ENCODE peak calls at places on chromosome 2, in seven cellular contexts. N, U, F, L, G, M and A are unnamed samples.

GRCh38 chr2:196331143-196331542 is 159.8 kb upstream of the STK17B start:
- DNase-seq in N (no peak), U (no peak), F (no peak), G (no peak), M (no peak), L (peak), A (no peak)

GRCh38 chr2:159557437-159558034 is 58.8 kb downstream of the BAZ2B start:
- DNase-seq in N (no peak), G (no peak), L (no peak), M (peak), F (no peak), U (no peak), A (peak)

GRCh38 chr2:160561551-160562280 is 68.1 kb upstream of the RBMS1 start:
- DNase-seq in L (peak), F (no peak), N (no peak), M (no peak), G (no peak), U (no peak), A (no peak)

GRCh38 chr2:84467389-84467788 is 8.3 kb upstream of the SUCLG1 start:
- DNase-seq in F (no peak), L (no peak), G (no peak), N (no peak), M (no peak), U (no peak), A (no peak)

GRCh38 chr2:121502781-121503180 is 27.9 kb upstream of the RNU4ATAC start:
- DNase-seq in G (no peak), U (no peak), N (no peak), M (no peak), F (no peak), L (no peak), A (no peak)

GRCh38 chr2:61426267-61426897 is 44.5 kb downstream of the USP34 start:
- DNase-seq in M (peak), U (peak), G (no peak), N (no peak), L (no peak), F (no peak), A (peak)

GRCh38 chr2:195898505-195898904 is 170.1 kb downstream of the DNAH7 start:
- DNase-seq in M (no peak), U (peak), N (peak), F (no peak), G (peak), L (peak), A (peak)

GRCh38 chr2:1969701-1970015 is 225.3 kb upstream of the PXDN start:
- DNase-seq in M (no peak), U (no peak), F (no peak), N (no peak), L (no peak), G (no peak), A (no peak)

GRCh38 chr2:196555161-196555560 is 84.4 kb upstream of the CCDC150 start:
- DNase-seq in M (no peak), F (no peak), N (no peak), U (no peak), G (no peak), L (no peak), A (no peak)

GRCh38 chr2:241907171-241907570 is 37.6 kb downstream of the RTP5 start:
- DNase-seq in F (no peak), M (no peak), N (no peak), U (no peak), G (no peak), L (no peak), A (no peak)

GRCh38 chr2:193963472-193964119 is 1693.4 kb upstream of the SLC39A10 start:
- DNase-seq in M (peak), F (no peak), L (no peak), N (peak), G (no peak), U (peak), A (no peak)

GRCh38 chr2:20589975-20590703 is 60.8 kb downstream of the HS1BP3 start:
- DNase-seq in M (no peak), U (no peak), N (no peak), F (no peak), G (no peak), L (no peak), A (no peak)